ENCODE peak calls at places on chromosomes 13 and 19, in nine cellular contexts. T is A549; R is keratinocyte; N is AG04450; F is tibial nerve; Q is body of pancreas; P is heart left ventricle; K is adrenal gland; V is CD4-positive, alpha-beta T cell. L is an unnamed sample.

GRCh38 chr19:53865918-53866696 is 1.6 kb upstream of the MYADM start:
- DNase-seq in R (no peak), P (peak), T (peak), Q (peak), V (peak), N (no peak), F (no peak), K (no peak), L (no peak)

GRCh38 chr13:59979589-59979988 is 184.1 kb downstream of the DIAPH3 start:
- DNase-seq in F (no peak), T (no peak), K (no peak), P (no peak), Q (no peak), R (no peak), V (no peak), N (no peak), L (no peak)

GRCh38 chr13:111915104-111915551 is 151.8 kb upstream of the SOX1 start:
- DNase-seq in V (no peak), Q (no peak), F (no peak), N (no peak), K (no peak), R (no peak), P (no peak), T (no peak), L (no peak)

GRCh38 chr13:61002686-61003085 is 413.0 kb downstream of the PCDH20 start:
- DNase-seq in P (no peak), K (no peak), V (no peak), F (no peak), R (no peak), Q (no peak), N (no peak), T (no peak), L (no peak)

GRCh38 chr19:16988661-16989060 is 37.9 kb downstream of the CPAMD8 start:
- DNase-seq in V (no peak), R (no peak), Q (no peak), P (no peak), K (no peak), F (no peak), T (no peak), N (no peak), L (no peak)

GRCh38 chr13:110641055-110642015 is 26.0 kb downstream of the NAXD start:
- DNase-seq in F (peak), R (no peak), K (peak), P (peak), T (no peak), V (no peak), Q (no peak), N (no peak), L (no peak)

GRCh38 chr13:114131581-114132418 is 623 bp downstream of the RASA3 start:
- DNase-seq in N (no peak), Q (no peak), K (no peak), F (no peak), P (no peak), V (peak), T (peak), R (no peak), L (no peak)

GRCh38 chr13:33932765-33933406 is 114.9 kb downstream of the RFC3 start:
- DNase-seq in F (no peak), P (no peak), N (no peak), K (no peak), T (no peak), R (no peak), V (no peak), Q (no peak), L (no peak)

GRCh38 chr13:40130871-40131636 is 475.6 kb downstream of the COG6 start:
- DNase-seq in T (peak), P (no peak), N (no peak), K (peak), Q (no peak), F (no peak), V (no peak), R (no peak), L (peak)

GRCh38 chr19:8654591-8655339 is 24.3 kb downstream of the NFILZ start:
- DNase-seq in Q (peak), K (no peak), V (peak), P (peak), N (no peak), R (no peak), T (peak), F (no peak), L (no peak)

GRCh38 chr19:17620696-17621095 is 65.2 kb downstream of the COLGALT1 start:
- DNase-seq in K (no peak), R (no peak), N (no peak), T (no peak), Q (no peak), F (no peak), V (no peak), P (no peak), L (no peak)

GRCh38 chr13:73519720-73520119 is 460.9 kb downstream of the KLF5 start:
- DNase-seq in T (no peak), V (no peak), P (no peak), F (no peak), K (no peak), N (no peak), Q (no peak), R (no peak), L (no peak)

GRCh38 chr19:51142119-51142518 is at the start of gene SIGLEC7:
- DNase-seq in N (no peak), T (no peak), F (peak), V (no peak), Q (no peak), R (no peak), K (peak), P (peak), L (no peak)

GRCh38 chr19:49432141-49433073 is 7.2 kb downstream of the GFY start:
- DNase-seq in F (no peak), R (no peak), N (no peak), K (no peak), V (peak), Q (no peak), T (no peak), P (no peak), L (no peak)

GRCh38 chr19:22610121-22610520 is 24.0 kb upstream of the ZNF492 start:
- DNase-seq in Q (no peak), F (no peak), T (no peak), K (no peak), R (no peak), V (no peak), N (no peak), P (peak), L (no peak)

GRCh38 chr13:29573190-29573589 is 22.3 kb downstream of the SLC7A1 start:
- DNase-seq in N (no peak), K (peak), Q (peak), P (no peak), V (no peak), F (peak), T (no peak), R (no peak), L (no peak)

GRCh38 chr13:99388334-99388923 is 81.2 kb upstream of the GPR183 start:
- DNase-seq in K (no peak), T (no peak), F (no peak), V (no peak), Q (no peak), P (no peak), N (no peak), R (no peak), L (no peak)

GRCh38 chr13:20696073-20696472 is 7.4 kb upstream of the IL17D start:
- DNase-seq in Q (no peak), R (no peak), N (no peak), F (no peak), T (no peak), K (no peak), P (no peak), V (no peak), L (no peak)

GRCh38 chr13:33637978-33638743 is 179.8 kb upstream of the RFC3 start:
- DNase-seq in V (no peak), N (no peak), Q (no peak), K (peak), P (no peak), T (no peak), R (no peak), F (no peak), L (no peak)

GRCh38 chr13:46684287-46685001 is 112.5 kb downstream of the ESD start:
- DNase-seq in K (no peak), P (no peak), Q (no peak), V (no peak), F (no peak), N (no peak), T (no peak), R (no peak), L (no peak)

GRCh38 chr19:17125052-17125727 is 49.6 kb downstream of the MYO9B start:
- DNase-seq in T (no peak), V (no peak), N (no peak), P (no peak), F (no peak), R (no peak), Q (no peak), K (no peak), L (no peak)

GRCh38 chr19:50308991-50309390 is 20.2 kb downstream of the KCNC3 start:
- DNase-seq in R (no peak), Q (no peak), N (no peak), T (no peak), K (no peak), P (peak), F (no peak), V (no peak), L (no peak)

GRCh38 chr13:24834902-24835510 is 71.0 kb downstream of the RNF17 start:
- DNase-seq in R (no peak), K (no peak), F (no peak), P (no peak), Q (no peak), T (no peak), N (no peak), V (no peak), L (no peak)

GRCh38 chr13:50594276-50594970 is 249.1 kb downstream of the DLEU7 start:
- DNase-seq in T (no peak), P (no peak), F (no peak), V (peak), R (no peak), Q (no peak), N (no peak), K (no peak), L (no peak)

GRCh38 chr13:49858183-49858856 is 65.8 kb upstream of the KPNA3 start:
- DNase-seq in V (no peak), P (no peak), K (no peak), Q (peak), T (peak), F (no peak), R (no peak), N (peak), L (peak)

GRCh38 chr13:110529522-110530311 is 31.8 kb downstream of the RAB20 start:
- DNase-seq in Q (no peak), R (no peak), P (no peak), F (no peak), K (no peak), N (no peak), T (no peak), V (no peak), L (no peak)

GRCh38 chr13:50360637-50361036 is 345.4 kb downstream of the KCNRG start:
- DNase-seq in K (no peak), P (no peak), R (no peak), Q (no peak), F (no peak), N (no peak), T (no peak), V (no peak), L (no peak)

GRCh38 chr13:54574791-54575190 is 1546.2 kb downstream of the OLFM4 start:
- DNase-seq in V (no peak), R (no peak), P (no peak), T (no peak), F (no peak), Q (no peak), N (no peak), K (no peak), L (no peak)

GRCh38 chr13:46964789-46965527 is 68.1 kb upstream of the HTR2A start:
- DNase-seq in Q (no peak), T (no peak), P (no peak), N (no peak), R (no peak), F (no peak), V (no peak), K (no peak), L (no peak)

GRCh38 chr13:78700121-78700910 is 41.4 kb upstream of the OBI1 start:
- DNase-seq in T (no peak), V (no peak), F (no peak), P (no peak), Q (no peak), N (no peak), K (no peak), R (no peak), L (peak)

GRCh38 chr19:48802623-48803022 is 8.2 kb downstream of the BCAT2 start:
- DNase-seq in N (no peak), K (no peak), V (no peak), R (no peak), Q (no peak), T (no peak), P (no peak), F (no peak), L (no peak)

GRCh38 chr13:20258208-20258962 is 26.3 kb upstream of the GJB6 start:
- DNase-seq in V (no peak), F (peak), N (no peak), R (no peak), P (no peak), Q (no peak), K (no peak), T (peak), L (no peak)

GRCh38 chr19:45591004-45591637 is 6.5 kb upstream of the OPA3 start:
- DNase-seq in R (no peak), T (peak), Q (peak), K (peak), N (no peak), F (no peak), P (peak), V (peak), L (no peak)

GRCh38 chr13:74200081-74200480 is 65.9 kb upstream of the KLF12 start:
- DNase-seq in F (no peak), T (no peak), P (no peak), V (no peak), Q (no peak), R (no peak), K (no peak), N (no peak), L (no peak)

DNA sequence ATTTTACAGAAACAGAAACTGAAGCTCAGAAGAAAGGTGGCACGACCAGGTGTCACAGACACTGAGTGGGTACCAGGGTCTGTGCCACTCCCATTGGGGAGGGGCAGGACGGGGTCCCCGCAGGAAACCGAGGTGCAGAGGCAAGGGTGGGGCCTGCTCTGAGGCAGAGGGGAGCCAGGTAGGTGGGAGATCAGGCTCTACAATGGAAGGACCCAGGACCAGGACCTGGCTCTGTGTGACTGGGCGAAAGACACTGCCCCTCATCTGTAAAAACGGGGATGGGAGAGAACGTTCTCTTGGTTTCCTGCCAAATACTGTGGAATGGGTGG is 2.8 kb downstream of the PTGIR start:
- DNase-seq in F (no peak), P (no peak), K (no peak), N (no peak), Q (no peak), V (no peak), T (no peak), R (no peak), L (no peak)
- H3K27ac ChIP-seq in F (no peak), P (peak), K (no peak), N (no peak), Q (no peak), V (no peak), T (no peak), R (no peak), L (no peak)

GRCh38 chr19:38519168-38519567 is 85.7 kb downstream of the RYR1 start:
- DNase-seq in N (no peak), V (no peak), T (no peak), F (no peak), Q (no peak), K (no peak), P (peak), R (no peak), L (no peak)
- H3K27ac ChIP-seq in N (no peak), V (no peak), T (no peak), F (no peak), Q (no peak), K (no peak), P (no peak), R (no peak), L (no peak)

GRCh38 chr13:85223883-85224656 is 575.1 kb downstream of the SLITRK6 start:
- DNase-seq in Q (no peak), V (no peak), T (no peak), K (no peak), R (no peak), P (no peak), N (no peak), F (no peak), L (peak)
- H3K27ac ChIP-seq in Q (no peak), V (no peak), T (no peak), K (no peak), R (no peak), P (no peak), N (no peak), F (no peak), L (no peak)

GRCh38 chr13:25961294-25961693 is 90.5 kb downstream of the SHISA2 start:
- DNase-seq in N (no peak), F (no peak), T (no peak), P (no peak), V (no peak), Q (no peak), R (no peak), K (no peak), L (no peak)

GRCh38 chr13:25963681-25964080 is 88.1 kb downstream of the SHISA2 start:
- DNase-seq in T (no peak), R (no peak), N (no peak), Q (no peak), F (no peak), K (no peak), P (no peak), V (no peak), L (no peak)

DNA sequence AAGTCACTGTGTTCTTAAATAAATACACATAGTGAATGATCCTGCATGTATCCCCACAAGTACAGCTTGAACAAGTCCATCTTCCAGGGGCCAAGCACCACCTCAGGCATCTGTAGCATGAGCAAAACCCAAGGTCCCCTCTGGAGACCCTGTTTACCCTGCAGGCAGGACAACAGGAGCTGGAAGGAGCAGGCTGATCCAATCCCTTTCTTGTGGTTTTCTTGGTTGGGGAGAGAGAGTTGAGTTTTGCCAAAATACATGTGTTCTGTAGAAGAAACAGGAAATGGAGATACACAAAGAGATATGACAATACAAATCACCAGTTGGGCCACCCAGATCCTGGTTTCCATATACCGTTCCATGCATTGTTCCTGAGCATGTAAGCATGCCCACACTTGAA is 92.8 kb downstream of the SHISA2 start:
- DNase-seq in V (no peak), N (no peak), Q (no peak), P (no peak), R (no peak), F (no peak), K (no peak), T (no peak), L (no peak)
- H3K27ac ChIP-seq in V (no peak), N (no peak), Q (no peak), P (no peak), R (no peak), F (no peak), K (no peak), T (no peak), L (no peak)

GRCh38 chr19:35272122-35272715 is 3.5 kb downstream of the USF2 start:
- DNase-seq in P (no peak), V (no peak), K (no peak), T (no peak), F (no peak), Q (no peak), N (no peak), R (no peak), L (no peak)
- H3K27ac ChIP-seq in P (no peak), V (no peak), K (no peak), T (no peak), F (no peak), Q (no peak), N (no peak), R (no peak), L (no peak)

GRCh38 chr19:18647807-18648206 is 11.0 kb downstream of the KLHL26 start:
- DNase-seq in R (no peak), N (no peak), V (no peak), Q (no peak), T (no peak), P (no peak), F (no peak), K (no peak), L (no peak)
- H3K27ac ChIP-seq in R (no peak), N (no peak), V (no peak), Q (no peak), T (no peak), P (peak), F (no peak), K (no peak), L (no peak)

L was measured in epithelial cell of prostate.